ENCODE peak calls at places on chromosome 5, in ten cellular contexts. M, E, S, N, D, R, V, O, Z and L are unnamed samples.

GRCh38 chr5:151085517-151086031 is 4.7 kb upstream of the TNIP1 start:
- DNase-seq in M (no peak), E (peak; percentile 71), S (peak; percentile 58), N (no peak), D (no peak), R (peak; percentile 25), V (no peak), O (peak; percentile 49), Z (no peak), L (no peak)

GRCh38 chr5:45162974-45163373 is 354.2 kb downstream of the MRPS30 start:
- DNase-seq in M (no peak), E (no peak), S (no peak), N (no peak), D (no peak), R (no peak), V (no peak), O (no peak), Z (no peak), L (peak; percentile 5)

GRCh38 chr5:59793000-59793399 is 100.5 kb downstream of the PDE4D start:
- DNase-seq in M (no peak), E (peak; percentile 61), S (no peak), N (no peak), D (no peak), R (no peak), V (no peak), O (no peak), Z (peak; percentile 97), L (no peak)

GRCh38 chr5:76082790-76083554 is at the start of gene SV2C:
- DNase-seq in M (no peak), E (peak; percentile 49), S (peak; percentile 60), N (peak; percentile 54), D (no peak), R (no peak), V (no peak), O (no peak), Z (peak; percentile 5), L (peak; percentile 11)

GRCh38 chr5:122500245-122501086 is 188.4 kb downstream of the SNCAIP start:
- DNase-seq in M (no peak), E (no peak), S (no peak), N (peak; percentile 14), D (peak; percentile 34), R (peak; percentile 49), V (no peak), O (no peak), Z (peak; percentile 60), L (peak; percentile 79)

GRCh38 chr5:103667068-103667467 is 104.5 kb upstream of the NUDT12 start:
- DNase-seq in M (no peak), E (no peak), S (no peak), N (no peak), D (peak; percentile 30), R (peak; percentile 80), V (no peak), O (no peak), Z (peak; percentile 28), L (no peak)

GRCh38 chr5:93055971-93056370 is 525.0 kb downstream of the NR2F1-AS1 start:
- DNase-seq in M (no peak), E (no peak), S (no peak), N (no peak), D (no peak), R (no peak), V (no peak), O (no peak), Z (no peak), L (no peak)

GRCh38 chr5:115583474-115583873 is 18.8 kb downstream of the TICAM2 start:
- DNase-seq in M (no peak), E (no peak), S (no peak), N (no peak), D (no peak), R (peak; percentile 78), V (no peak), O (no peak), Z (peak; percentile 88), L (no peak)

GRCh38 chr5:80957031-80957761 is 3.0 kb upstream of the RASGRF2 start:
- DNase-seq in M (no peak), E (no peak), S (no peak), N (peak; percentile 86), D (no peak), R (peak; percentile 28), V (no peak), O (no peak), Z (peak; percentile 30), L (no peak)

GRCh38 chr5:137563301-137563645 is 64.1 kb upstream of the SPOCK1 start:
- DNase-seq in M (no peak), E (no peak), S (no peak), N (no peak), D (no peak), R (no peak), V (no peak), O (no peak), Z (no peak), L (peak; percentile 35)

GRCh38 chr5:154757647-154758406 is 2.6 kb downstream of the LARP1 start:
- DNase-seq in M (peak; percentile 39), E (no peak), S (no peak), N (no peak), D (peak; percentile 54), R (peak; percentile 30), V (peak; percentile 9), O (peak; percentile 34), Z (no peak), L (no peak)

GRCh38 chr5:124643306-124643705 is 103.1 kb downstream of the ZNF608 start:
- DNase-seq in M (no peak), E (no peak), S (no peak), N (no peak), D (no peak), R (no peak), V (no peak), O (no peak), Z (no peak), L (no peak)

GRCh38 chr5:168471785-168472184 is 14.5 kb upstream of the RARS1 start:
- DNase-seq in M (no peak), E (no peak), S (no peak), N (no peak), D (no peak), R (no peak), V (no peak), O (no peak), Z (peak; percentile 28), L (no peak)

GRCh38 chr5:142439208-142439607 is 114.4 kb upstream of the SPRY4 start:
- DNase-seq in M (no peak), E (no peak), S (no peak), N (no peak), D (no peak), R (no peak), V (no peak), O (no peak), Z (peak; percentile 32), L (no peak)